ENCODE peak calls at places on chromosomes 12 and 14, in nine cellular contexts. One of them, this sample, is unnamed.

GRCh38 chr14:58638231-58639205 is 756 bp downstream of the DACT1 start:
- DNase-seq in non-pigmented ciliary epithelial cell: no peak
- DNase-seq in C1 segment of cervical spinal cord: peak
- DNase-seq in DMS153: no peak
- DNase-seq in stimulated activated naive CD8-positive, alpha-beta T cell treated with anti-CD3 and anti-CD28 coated beads, Interleukin-15, Interleukin-2, amounts not matched to agents 100 U/mL and 50 U/mL, for 24 hours: peak
- DNase-seq in pons: peak
- DNase-seq in sciatic nerve: peak
- DNase-seq in NCI-H460: no peak
- DNase-seq in Jurkat, Clone E6-1: no peak
- DNase-seq in this sample: no peak

GRCh38 chr14:88765130-88765529 is 27.6 kb downstream of the EML5 start:
- DNase-seq in non-pigmented ciliary epithelial cell: peak
- DNase-seq in C1 segment of cervical spinal cord: no peak
- DNase-seq in DMS153: no peak
- DNase-seq in stimulated activated naive CD8-positive, alpha-beta T cell treated with anti-CD3 and anti-CD28 coated beads, Interleukin-15, Interleukin-2, amounts not matched to agents 100 U/mL and 50 U/mL, for 24 hours: no peak
- DNase-seq in pons: no peak
- DNase-seq in sciatic nerve: no peak
- DNase-seq in NCI-H460: no peak
- DNase-seq in Jurkat, Clone E6-1: no peak
- DNase-seq in this sample: no peak

GRCh38 chr14:93592786-93593185 is 162.0 kb downstream of the UNC79 start:
- DNase-seq in non-pigmented ciliary epithelial cell: no peak
- DNase-seq in C1 segment of cervical spinal cord: no peak
- DNase-seq in DMS153: no peak
- DNase-seq in stimulated activated naive CD8-positive, alpha-beta T cell treated with anti-CD3 and anti-CD28 coated beads, Interleukin-15, Interleukin-2, amounts not matched to agents 100 U/mL and 50 U/mL, for 24 hours: no peak
- DNase-seq in pons: no peak
- DNase-seq in sciatic nerve: no peak
- DNase-seq in NCI-H460: no peak
- DNase-seq in Jurkat, Clone E6-1: no peak
- DNase-seq in this sample: no peak

GRCh38 chr12:117045175-117045997 is 53.8 kb downstream of the TESC start:
- DNase-seq in non-pigmented ciliary epithelial cell: no peak
- DNase-seq in C1 segment of cervical spinal cord: no peak
- DNase-seq in DMS153: peak
- DNase-seq in stimulated activated naive CD8-positive, alpha-beta T cell treated with anti-CD3 and anti-CD28 coated beads, Interleukin-15, Interleukin-2, amounts not matched to agents 100 U/mL and 50 U/mL, for 24 hours: no peak
- DNase-seq in pons: peak
- DNase-seq in sciatic nerve: no peak
- DNase-seq in NCI-H460: no peak
- DNase-seq in Jurkat, Clone E6-1: no peak
- DNase-seq in this sample: peak

GRCh38 chr14:103100281-103101121 is 6.0 kb downstream of the EXOC3L4 start:
- DNase-seq in non-pigmented ciliary epithelial cell: no peak
- DNase-seq in C1 segment of cervical spinal cord: no peak
- DNase-seq in DMS153: no peak
- DNase-seq in stimulated activated naive CD8-positive, alpha-beta T cell treated with anti-CD3 and anti-CD28 coated beads, Interleukin-15, Interleukin-2, amounts not matched to agents 100 U/mL and 50 U/mL, for 24 hours: no peak
- DNase-seq in pons: no peak
- DNase-seq in sciatic nerve: no peak
- DNase-seq in NCI-H460: no peak
- DNase-seq in Jurkat, Clone E6-1: no peak
- DNase-seq in this sample: no peak

GRCh38 chr12:54000105-54000773 is at the start of gene HOXC9:
- DNase-seq in non-pigmented ciliary epithelial cell: no peak
- DNase-seq in C1 segment of cervical spinal cord: no peak
- DNase-seq in DMS153: no peak
- DNase-seq in stimulated activated naive CD8-positive, alpha-beta T cell treated with anti-CD3 and anti-CD28 coated beads, Interleukin-15, Interleukin-2, amounts not matched to agents 100 U/mL and 50 U/mL, for 24 hours: no peak
- DNase-seq in pons: no peak
- DNase-seq in sciatic nerve: no peak
- DNase-seq in NCI-H460: no peak
- DNase-seq in Jurkat, Clone E6-1: no peak
- DNase-seq in this sample: no peak

GRCh38 chr12:96047621-96048211 is 12.3 kb upstream of the LTA4H start:
- DNase-seq in non-pigmented ciliary epithelial cell: no peak
- DNase-seq in C1 segment of cervical spinal cord: no peak
- DNase-seq in DMS153: peak
- DNase-seq in stimulated activated naive CD8-positive, alpha-beta T cell treated with anti-CD3 and anti-CD28 coated beads, Interleukin-15, Interleukin-2, amounts not matched to agents 100 U/mL and 50 U/mL, for 24 hours: no peak
- DNase-seq in pons: peak
- DNase-seq in sciatic nerve: no peak
- DNase-seq in NCI-H460: no peak
- DNase-seq in Jurkat, Clone E6-1: no peak
- DNase-seq in this sample: peak

GRCh38 chr12:24719293-24719721 is 229.6 kb downstream of the BCAT1 start:
- DNase-seq in non-pigmented ciliary epithelial cell: no peak
- DNase-seq in C1 segment of cervical spinal cord: no peak
- DNase-seq in DMS153: no peak
- DNase-seq in stimulated activated naive CD8-positive, alpha-beta T cell treated with anti-CD3 and anti-CD28 coated beads, Interleukin-15, Interleukin-2, amounts not matched to agents 100 U/mL and 50 U/mL, for 24 hours: peak
- DNase-seq in pons: no peak
- DNase-seq in sciatic nerve: no peak
- DNase-seq in NCI-H460: no peak
- DNase-seq in Jurkat, Clone E6-1: no peak
- DNase-seq in this sample: no peak

GRCh38 chr12:20434993-20435392 is 66.7 kb downstream of the PDE3A start:
- DNase-seq in non-pigmented ciliary epithelial cell: no peak
- DNase-seq in C1 segment of cervical spinal cord: no peak
- DNase-seq in DMS153: no peak
- DNase-seq in stimulated activated naive CD8-positive, alpha-beta T cell treated with anti-CD3 and anti-CD28 coated beads, Interleukin-15, Interleukin-2, amounts not matched to agents 100 U/mL and 50 U/mL, for 24 hours: no peak
- DNase-seq in pons: no peak
- DNase-seq in sciatic nerve: no peak
- DNase-seq in NCI-H460: no peak
- DNase-seq in Jurkat, Clone E6-1: no peak
- DNase-seq in this sample: no peak

GRCh38 chr14:104135121-104135903 is 3.1 kb upstream of the KIF26A start:
- DNase-seq in non-pigmented ciliary epithelial cell: no peak
- DNase-seq in C1 segment of cervical spinal cord: no peak
- DNase-seq in DMS153: no peak
- DNase-seq in stimulated activated naive CD8-positive, alpha-beta T cell treated with anti-CD3 and anti-CD28 coated beads, Interleukin-15, Interleukin-2, amounts not matched to agents 100 U/mL and 50 U/mL, for 24 hours: peak
- DNase-seq in pons: no peak
- DNase-seq in sciatic nerve: peak
- DNase-seq in NCI-H460: peak
- DNase-seq in Jurkat, Clone E6-1: peak
- DNase-seq in this sample: no peak

GRCh38 chr12:60197589-60197988 is 601.8 kb downstream of the SLC16A7 start:
- DNase-seq in non-pigmented ciliary epithelial cell: no peak
- DNase-seq in C1 segment of cervical spinal cord: no peak
- DNase-seq in DMS153: no peak
- DNase-seq in stimulated activated naive CD8-positive, alpha-beta T cell treated with anti-CD3 and anti-CD28 coated beads, Interleukin-15, Interleukin-2, amounts not matched to agents 100 U/mL and 50 U/mL, for 24 hours: no peak
- DNase-seq in pons: no peak
- DNase-seq in sciatic nerve: no peak
- DNase-seq in NCI-H460: peak
- DNase-seq in Jurkat, Clone E6-1: no peak
- DNase-seq in this sample: no peak

GRCh38 chr12:95390192-95390591 is 83.8 kb upstream of the METAP2 start:
- DNase-seq in non-pigmented ciliary epithelial cell: no peak
- DNase-seq in C1 segment of cervical spinal cord: no peak
- DNase-seq in DMS153: no peak
- DNase-seq in stimulated activated naive CD8-positive, alpha-beta T cell treated with anti-CD3 and anti-CD28 coated beads, Interleukin-15, Interleukin-2, amounts not matched to agents 100 U/mL and 50 U/mL, for 24 hours: no peak
- DNase-seq in pons: no peak
- DNase-seq in sciatic nerve: no peak
- DNase-seq in NCI-H460: no peak
- DNase-seq in Jurkat, Clone E6-1: peak
- DNase-seq in this sample: no peak

GRCh38 chr12:6533653-6534157 is 612 bp upstream of the GAPDH start:
- DNase-seq in non-pigmented ciliary epithelial cell: no peak
- DNase-seq in C1 segment of cervical spinal cord: peak
- DNase-seq in DMS153: peak
- DNase-seq in stimulated activated naive CD8-positive, alpha-beta T cell treated with anti-CD3 and anti-CD28 coated beads, Interleukin-15, Interleukin-2, amounts not matched to agents 100 U/mL and 50 U/mL, for 24 hours: peak
- DNase-seq in pons: peak
- DNase-seq in sciatic nerve: peak
- DNase-seq in NCI-H460: peak
- DNase-seq in Jurkat, Clone E6-1: peak
- DNase-seq in this sample: peak

GRCh38 chr12:102063066-102063465 is 1.3 kb upstream of the WASHC3 start:
- DNase-seq in non-pigmented ciliary epithelial cell: no peak
- DNase-seq in C1 segment of cervical spinal cord: no peak
- DNase-seq in DMS153: no peak
- DNase-seq in stimulated activated naive CD8-positive, alpha-beta T cell treated with anti-CD3 and anti-CD28 coated beads, Interleukin-15, Interleukin-2, amounts not matched to agents 100 U/mL and 50 U/mL, for 24 hours: no peak
- DNase-seq in pons: peak
- DNase-seq in sciatic nerve: no peak
- DNase-seq in NCI-H460: no peak
- DNase-seq in Jurkat, Clone E6-1: peak
- DNase-seq in this sample: no peak

This sample was measured in HL-60.